ENCODE peak calls at places on chromosomes 16 and 17, in ten cellular contexts. One of them, this sample, is unnamed.

GRCh38 chr17:50166518-50167181 is 845 bp downstream of the SGCA start:
- DNase-seq in Peyer's patch: no peak
- DNase-seq in H1: no peak
- DNase-seq in H54: no peak
- DNase-seq in endothelial cell of umbilical vein: no peak
- DNase-seq in GM12878: no peak
- DNase-seq in heart left ventricle: peak
- DNase-seq in body of pancreas: no peak
- DNase-seq in spleen: no peak
- DNase-seq in sigmoid colon: no peak
- DNase-seq in this sample: no peak

GRCh38 chr16:72291531-72291981 is 119.6 kb upstream of the PMFBP1 start:
- DNase-seq in Peyer's patch: no peak
- DNase-seq in H1: no peak
- DNase-seq in H54: peak
- DNase-seq in endothelial cell of umbilical vein: peak
- DNase-seq in GM12878: no peak
- DNase-seq in heart left ventricle: no peak
- DNase-seq in body of pancreas: no peak
- DNase-seq in spleen: no peak
- DNase-seq in sigmoid colon: no peak
- DNase-seq in this sample: no peak

GRCh38 chr17:16448490-16448889 is 33.1 kb downstream of the TRPV2 start:
- DNase-seq in Peyer's patch: no peak
- DNase-seq in H1: no peak
- DNase-seq in H54: no peak
- DNase-seq in endothelial cell of umbilical vein: no peak
- DNase-seq in GM12878: no peak
- DNase-seq in heart left ventricle: no peak
- DNase-seq in body of pancreas: no peak
- DNase-seq in spleen: no peak
- DNase-seq in sigmoid colon: no peak
- DNase-seq in this sample: no peak

GRCh38 chr17:50872710-50873424 is 6.7 kb upstream of the TOB1 start:
- DNase-seq in Peyer's patch: no peak
- DNase-seq in H1: no peak
- DNase-seq in H54: no peak
- DNase-seq in endothelial cell of umbilical vein: no peak
- DNase-seq in GM12878: no peak
- DNase-seq in heart left ventricle: no peak
- DNase-seq in body of pancreas: peak
- DNase-seq in spleen: no peak
- DNase-seq in sigmoid colon: peak
- DNase-seq in this sample: peak

GRCh38 chr16:30027588-30028437 is 3.3 kb downstream of the TLCD3B start:
- DNase-seq in Peyer's patch: no peak
- DNase-seq in H1: no peak
- DNase-seq in H54: no peak
- DNase-seq in endothelial cell of umbilical vein: no peak
- DNase-seq in GM12878: no peak
- DNase-seq in heart left ventricle: no peak
- DNase-seq in body of pancreas: no peak
- DNase-seq in spleen: no peak
- DNase-seq in sigmoid colon: no peak
- DNase-seq in this sample: no peak

GRCh38 chr16:12570046-12570618 is 233.6 kb downstream of the CPPED1 start:
- DNase-seq in Peyer's patch: no peak
- DNase-seq in H1: no peak
- DNase-seq in H54: no peak
- DNase-seq in endothelial cell of umbilical vein: no peak
- DNase-seq in GM12878: no peak
- DNase-seq in heart left ventricle: no peak
- DNase-seq in body of pancreas: no peak
- DNase-seq in spleen: peak
- DNase-seq in sigmoid colon: no peak
- DNase-seq in this sample: no peak

GRCh38 chr16:67516296-67517177 is 12.1 kb upstream of the RIPOR1 start:
- DNase-seq in Peyer's patch: no peak
- DNase-seq in H1: no peak
- DNase-seq in H54: no peak
- DNase-seq in endothelial cell of umbilical vein: peak
- DNase-seq in GM12878: no peak
- DNase-seq in heart left ventricle: no peak
- DNase-seq in body of pancreas: no peak
- DNase-seq in spleen: no peak
- DNase-seq in sigmoid colon: no peak
- DNase-seq in this sample: no peak

GRCh38 chr17:49875690-49876089 is 27.8 kb upstream of the TAC4 start:
- DNase-seq in Peyer's patch: no peak
- DNase-seq in H1: no peak
- DNase-seq in H54: no peak
- DNase-seq in endothelial cell of umbilical vein: no peak
- DNase-seq in GM12878: no peak
- DNase-seq in heart left ventricle: no peak
- DNase-seq in body of pancreas: no peak
- DNase-seq in spleen: no peak
- DNase-seq in sigmoid colon: no peak
- DNase-seq in this sample: no peak

GRCh38 chr16:17377360-17378324 is 93.1 kb downstream of the XYLT1 start:
- DNase-seq in Peyer's patch: peak
- DNase-seq in H1: no peak
- DNase-seq in H54: no peak
- DNase-seq in endothelial cell of umbilical vein: no peak
- DNase-seq in GM12878: peak
- DNase-seq in heart left ventricle: no peak
- DNase-seq in body of pancreas: no peak
- DNase-seq in spleen: no peak
- DNase-seq in sigmoid colon: no peak
- DNase-seq in this sample: no peak

GRCh38 chr17:12729086-12729485 is 60.2 kb upstream of the ARHGAP44 start:
- DNase-seq in Peyer's patch: no peak
- DNase-seq in H1: no peak
- DNase-seq in H54: no peak
- DNase-seq in endothelial cell of umbilical vein: no peak
- DNase-seq in GM12878: no peak
- DNase-seq in heart left ventricle: no peak
- DNase-seq in body of pancreas: no peak
- DNase-seq in spleen: no peak
- DNase-seq in sigmoid colon: no peak
- DNase-seq in this sample: no peak

GRCh38 chr17:1511290-1511689 is 5.1 kb downstream of the INPP5K start:
- DNase-seq in Peyer's patch: no peak
- DNase-seq in H1: no peak
- DNase-seq in H54: no peak
- DNase-seq in endothelial cell of umbilical vein: peak
- DNase-seq in GM12878: no peak
- DNase-seq in heart left ventricle: peak
- DNase-seq in body of pancreas: no peak
- DNase-seq in spleen: no peak
- DNase-seq in sigmoid colon: peak
- DNase-seq in this sample: no peak

GRCh38 chr16:71927383-71927782 is 32.1 kb downstream of the IST1 start:
- DNase-seq in Peyer's patch: no peak
- DNase-seq in H1: no peak
- DNase-seq in H54: peak
- DNase-seq in endothelial cell of umbilical vein: peak
- DNase-seq in GM12878: no peak
- DNase-seq in heart left ventricle: peak
- DNase-seq in body of pancreas: peak
- DNase-seq in spleen: no peak
- DNase-seq in sigmoid colon: peak
- DNase-seq in this sample: peak

GRCh38 chr17:65595071-65595655 is 33.7 kb upstream of the AXIN2 start:
- DNase-seq in Peyer's patch: no peak
- DNase-seq in H1: no peak
- DNase-seq in H54: no peak
- DNase-seq in endothelial cell of umbilical vein: no peak
- DNase-seq in GM12878: no peak
- DNase-seq in heart left ventricle: no peak
- DNase-seq in body of pancreas: no peak
- DNase-seq in spleen: no peak
- DNase-seq in sigmoid colon: no peak
- DNase-seq in this sample: no peak

DNA sequence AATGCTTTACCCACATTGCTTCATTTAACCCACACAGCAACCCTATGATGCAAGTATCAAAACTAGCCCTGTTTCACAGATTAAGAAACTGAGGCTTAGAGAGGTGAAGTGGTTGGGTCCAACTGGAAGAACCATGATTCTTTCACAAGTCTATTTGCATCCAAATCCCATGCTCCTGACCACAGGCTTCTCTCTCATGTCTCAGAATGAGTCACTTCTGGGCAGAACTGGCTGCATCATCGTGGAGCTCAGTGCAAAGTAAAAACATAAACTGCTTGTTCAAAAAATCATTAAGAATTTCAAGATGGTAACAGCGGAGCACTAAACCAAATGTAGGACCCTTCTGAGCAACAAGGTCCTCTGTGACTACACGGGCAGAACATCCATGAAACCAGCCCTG is 20.2 kb upstream of the CES1 start:
- DNase-seq in Peyer's patch: no peak
- DNase-seq in H1: no peak
- DNase-seq in H54: no peak
- DNase-seq in endothelial cell of umbilical vein: no peak
- DNase-seq in GM12878: no peak
- DNase-seq in heart left ventricle: no peak
- DNase-seq in body of pancreas: no peak
- DNase-seq in spleen: no peak
- DNase-seq in sigmoid colon: no peak
- DNase-seq in this sample: no peak
- TF ChIP-seq POLR2A in Peyer's patch: no peak
- TF ChIP-seq POLR2A in H1: no peak
- TF ChIP-seq POLR2A in H54: no peak
- TF ChIP-seq POLR2A in endothelial cell of umbilical vein: no peak
- TF ChIP-seq POLR2A in GM12878: no peak
- TF ChIP-seq POLR2A in heart left ventricle: no peak
- TF ChIP-seq POLR2A in body of pancreas: no peak
- TF ChIP-seq POLR2A in spleen: no peak
- TF ChIP-seq POLR2A in sigmoid colon: no peak
- TF ChIP-seq POLR2A in this sample: no peak

DNA sequence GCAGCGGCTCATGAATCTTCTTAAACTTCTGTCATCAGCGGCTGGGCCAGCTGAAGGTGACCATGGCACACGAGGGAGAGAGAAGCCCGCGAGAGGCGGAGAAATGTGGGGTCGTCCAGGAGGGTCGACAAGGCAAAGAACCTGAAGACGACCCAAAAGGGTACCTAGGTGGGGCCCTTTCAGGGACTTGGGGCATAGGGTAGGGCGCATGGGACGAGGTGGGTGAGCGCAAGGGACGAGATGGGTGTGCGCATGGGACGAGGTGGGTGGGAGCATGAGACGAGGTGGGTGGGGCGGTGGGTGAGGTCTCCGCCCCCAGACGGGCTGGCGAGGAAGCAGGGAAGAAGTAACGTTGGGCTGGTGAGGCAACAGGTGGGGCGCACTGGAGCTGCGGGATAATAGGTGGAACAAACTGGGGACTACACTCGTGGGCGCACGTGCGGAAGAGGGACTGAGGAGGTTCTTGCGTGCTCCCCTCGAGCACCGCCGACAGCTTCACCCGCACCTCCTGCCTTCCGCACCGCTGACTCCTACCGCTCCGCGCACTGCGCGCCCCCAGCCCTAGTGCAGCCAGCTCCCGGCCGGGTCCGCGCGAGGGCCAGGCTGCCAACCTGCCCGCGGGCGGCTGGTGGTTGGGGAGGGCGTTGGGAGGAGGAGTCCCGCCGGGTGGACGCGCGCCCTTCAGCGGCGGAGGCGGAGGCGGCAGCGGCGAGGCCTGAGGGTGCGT is 23.2 kb upstream of the CRYM start:
- DNase-seq in Peyer's patch: peak
- DNase-seq in H1: peak
- DNase-seq in H54: peak
- DNase-seq in endothelial cell of umbilical vein: peak
- DNase-seq in GM12878: peak
- DNase-seq in heart left ventricle: peak
- DNase-seq in body of pancreas: peak
- DNase-seq in spleen: peak
- DNase-seq in sigmoid colon: peak
- DNase-seq in this sample: peak
- TF ChIP-seq POLR2A in Peyer's patch: peak
- TF ChIP-seq POLR2A in H1: no peak
- TF ChIP-seq POLR2A in H54: peak
- TF ChIP-seq POLR2A in endothelial cell of umbilical vein: no peak
- TF ChIP-seq POLR2A in GM12878: no peak
- TF ChIP-seq POLR2A in heart left ventricle: no peak
- TF ChIP-seq POLR2A in body of pancreas: peak
- TF ChIP-seq POLR2A in spleen: no peak
- TF ChIP-seq POLR2A in sigmoid colon: no peak
- TF ChIP-seq POLR2A in this sample: no peak

GRCh38 chr16:76885776-76886175 is 305.2 kb upstream of the MON1B start:
- DNase-seq in Peyer's patch: no peak
- DNase-seq in H1: no peak
- DNase-seq in H54: no peak
- DNase-seq in endothelial cell of umbilical vein: no peak
- DNase-seq in GM12878: no peak
- DNase-seq in heart left ventricle: no peak
- DNase-seq in body of pancreas: no peak
- DNase-seq in spleen: no peak
- DNase-seq in sigmoid colon: no peak
- DNase-seq in this sample: no peak

GRCh38 chr16:76879420-76879819 is 311.6 kb upstream of the MON1B start:
- DNase-seq in Peyer's patch: no peak
- DNase-seq in H1: no peak
- DNase-seq in H54: no peak
- DNase-seq in endothelial cell of umbilical vein: no peak
- DNase-seq in GM12878: no peak
- DNase-seq in heart left ventricle: no peak
- DNase-seq in body of pancreas: no peak
- DNase-seq in spleen: no peak
- DNase-seq in sigmoid colon: no peak
- DNase-seq in this sample: no peak

DNA sequence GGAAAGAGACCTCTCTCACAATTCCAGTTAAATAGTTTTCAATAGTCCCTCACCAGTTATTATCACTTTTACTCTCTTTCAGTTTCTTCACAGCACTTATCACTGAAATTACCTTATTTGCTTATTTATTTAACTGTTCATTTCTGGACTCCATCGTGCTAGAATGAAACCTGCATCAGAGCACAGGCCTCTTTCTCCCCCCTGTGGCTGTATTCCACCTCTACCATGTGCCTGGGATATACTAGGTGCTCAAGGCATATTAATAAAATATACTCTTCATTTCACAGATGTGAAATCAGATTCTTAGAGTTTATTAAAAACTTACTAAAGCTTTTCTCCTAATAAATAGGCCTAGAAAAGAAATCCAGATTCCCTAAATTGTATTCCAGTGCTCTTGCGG is 308.9 kb upstream of the MON1B start:
- DNase-seq in Peyer's patch: no peak
- DNase-seq in H1: no peak
- DNase-seq in H54: no peak
- DNase-seq in endothelial cell of umbilical vein: no peak
- DNase-seq in GM12878: no peak
- DNase-seq in heart left ventricle: no peak
- DNase-seq in body of pancreas: no peak
- DNase-seq in spleen: no peak
- DNase-seq in sigmoid colon: no peak
- DNase-seq in this sample: no peak
- TF ChIP-seq POLR2A in Peyer's patch: no peak
- TF ChIP-seq POLR2A in H1: no peak
- TF ChIP-seq POLR2A in H54: no peak
- TF ChIP-seq POLR2A in endothelial cell of umbilical vein: no peak
- TF ChIP-seq POLR2A in GM12878: no peak
- TF ChIP-seq POLR2A in heart left ventricle: no peak
- TF ChIP-seq POLR2A in body of pancreas: no peak
- TF ChIP-seq POLR2A in spleen: no peak
- TF ChIP-seq POLR2A in sigmoid colon: no peak
- TF ChIP-seq POLR2A in this sample: no peak

GRCh38 chr17:41692722-41693521 is 4.2 kb downstream of the EIF1 start:
- DNase-seq in Peyer's patch: no peak
- DNase-seq in H1: no peak
- DNase-seq in H54: no peak
- DNase-seq in endothelial cell of umbilical vein: no peak
- DNase-seq in GM12878: no peak
- DNase-seq in heart left ventricle: no peak
- DNase-seq in body of pancreas: no peak
- DNase-seq in spleen: no peak
- DNase-seq in sigmoid colon: no peak
- DNase-seq in this sample: no peak
- TF ChIP-seq POLR2A in Peyer's patch: no peak
- TF ChIP-seq POLR2A in H1: peak
- TF ChIP-seq POLR2A in H54: peak
- TF ChIP-seq POLR2A in endothelial cell of umbilical vein: no peak
- TF ChIP-seq POLR2A in GM12878: peak
- TF ChIP-seq POLR2A in heart left ventricle: no peak
- TF ChIP-seq POLR2A in body of pancreas: peak
- TF ChIP-seq POLR2A in spleen: no peak
- TF ChIP-seq POLR2A in sigmoid colon: no peak
- TF ChIP-seq POLR2A in this sample: no peak